ENCODE peak calls at places on chromosomes 4 and X, in ten cellular contexts. One of them, this sample, is unnamed.

GRCh38 chr4:1595789-1596325 is 88.3 kb downstream of the FAM53A start:
- DNase-seq in COR-L47: no peak
- DNase-seq in adrenal gland: no peak
- DNase-seq in IMR-90: no peak
- DNase-seq in SIG-M5: no peak
- DNase-seq in foreskin fibroblast: no peak
- DNase-seq in C1 segment of cervical spinal cord: no peak
- DNase-seq in ureter: no peak
- DNase-seq in activated CD8-positive, alpha-beta memory T cell treated with anti-CD3 and anti-CD28 coated beads for 48 hours: no peak
- DNase-seq in WTC11: no peak
- DNase-seq in this sample: no peak

GRCh38 chr4:99593781-99594636 is 19.4 kb downstream of the MTTP start:
- DNase-seq in WTC11: no peak
- DNase-seq in SIG-M5: no peak
- DNase-seq in IMR-90: no peak
- DNase-seq in adrenal gland: no peak
- DNase-seq in C1 segment of cervical spinal cord: no peak
- DNase-seq in foreskin fibroblast: no peak
- DNase-seq in ureter: no peak
- DNase-seq in COR-L47: no peak
- DNase-seq in activated CD8-positive, alpha-beta memory T cell treated with anti-CD3 and anti-CD28 coated beads for 48 hours: no peak
- DNase-seq in this sample: no peak

GRCh38 chr4:5797866-5798265 is 86.9 kb downstream of the EVC start:
- DNase-seq in foreskin fibroblast: no peak
- DNase-seq in activated CD8-positive, alpha-beta memory T cell treated with anti-CD3 and anti-CD28 coated beads for 48 hours: no peak
- DNase-seq in SIG-M5: no peak
- DNase-seq in IMR-90: no peak
- DNase-seq in ureter: no peak
- DNase-seq in C1 segment of cervical spinal cord: no peak
- DNase-seq in adrenal gland: no peak
- DNase-seq in COR-L47: no peak
- DNase-seq in WTC11: no peak
- DNase-seq in this sample: no peak

GRCh38 chr4:152459326-152459725 is 76.6 kb downstream of the FBXW7 start:
- DNase-seq in C1 segment of cervical spinal cord: no peak
- DNase-seq in adrenal gland: no peak
- DNase-seq in IMR-90: no peak
- DNase-seq in activated CD8-positive, alpha-beta memory T cell treated with anti-CD3 and anti-CD28 coated beads for 48 hours: no peak
- DNase-seq in COR-L47: no peak
- DNase-seq in foreskin fibroblast: no peak
- DNase-seq in WTC11: no peak
- DNase-seq in ureter: no peak
- DNase-seq in SIG-M5: no peak
- DNase-seq in this sample: no peak

GRCh38 chrX:74431807-74432206 is 10.5 kb downstream of the SLC16A2 start:
- DNase-seq in WTC11: no peak
- DNase-seq in foreskin fibroblast: no peak
- DNase-seq in IMR-90: no peak
- DNase-seq in adrenal gland: no peak
- DNase-seq in C1 segment of cervical spinal cord: no peak
- DNase-seq in ureter: no peak
- DNase-seq in SIG-M5: no peak
- DNase-seq in COR-L47: no peak
- DNase-seq in activated CD8-positive, alpha-beta memory T cell treated with anti-CD3 and anti-CD28 coated beads for 48 hours: no peak
- DNase-seq in this sample: no peak

GRCh38 chrX:57952320-57952678 is 42.0 kb upstream of the ZXDA start:
- DNase-seq in activated CD8-positive, alpha-beta memory T cell treated with anti-CD3 and anti-CD28 coated beads for 48 hours: no peak
- DNase-seq in SIG-M5: no peak
- DNase-seq in foreskin fibroblast: no peak
- DNase-seq in IMR-90: no peak
- DNase-seq in WTC11: no peak
- DNase-seq in C1 segment of cervical spinal cord: no peak
- DNase-seq in adrenal gland: no peak
- DNase-seq in COR-L47: no peak
- DNase-seq in ureter: no peak
- DNase-seq in this sample: no peak

GRCh38 chr4:43163101-43163792 is 270.7 kb downstream of the GRXCR1 start:
- DNase-seq in IMR-90: no peak
- DNase-seq in WTC11: no peak
- DNase-seq in COR-L47: no peak
- DNase-seq in activated CD8-positive, alpha-beta memory T cell treated with anti-CD3 and anti-CD28 coated beads for 48 hours: no peak
- DNase-seq in ureter: no peak
- DNase-seq in C1 segment of cervical spinal cord: no peak
- DNase-seq in SIG-M5: no peak
- DNase-seq in foreskin fibroblast: no peak
- DNase-seq in adrenal gland: no peak
- DNase-seq in this sample: no peak

GRCh38 chr4:166128452-166128851 is 255.4 kb downstream of the TLL1 start:
- DNase-seq in foreskin fibroblast: peak
- DNase-seq in C1 segment of cervical spinal cord: no peak
- DNase-seq in SIG-M5: no peak
- DNase-seq in COR-L47: no peak
- DNase-seq in ureter: no peak
- DNase-seq in WTC11: no peak
- DNase-seq in adrenal gland: no peak
- DNase-seq in activated CD8-positive, alpha-beta memory T cell treated with anti-CD3 and anti-CD28 coated beads for 48 hours: no peak
- DNase-seq in IMR-90: no peak
- DNase-seq in this sample: no peak

This sample was measured in mucosa of gallbladder.